ENCODE peak calls at places on chromosomes 5 and 9, in six cellular contexts. B is RCC 7860; K is activated T-cell treated with anti-CD3 and anti-CD28 coated beads, Interleukin-2, amount 50 U/mL, for 72 hours; U is HS-5; Z is T-cell; C is putamen. S is an unnamed sample.

GRCh38 chr5:58410441-58410840 is 49.4 kb downstream of the PLK2 start:
- DNase-seq in Z (no peak), U (peak; percentile 55), K (no peak), B (peak; percentile 50), C (no peak), S (no peak)

GRCh38 chr9:37730840-37731239 is 22.8 kb upstream of the TRMT10B start:
- DNase-seq in Z (no peak), C (no peak), K (no peak), B (no peak), U (no peak), S (no peak)

GRCh38 chr9:79054500-79054899 is 517.3 kb upstream of the TLE4 start:
- DNase-seq in B (no peak), K (no peak), Z (no peak), U (no peak), C (no peak), S (no peak)

GRCh38 chr5:117262607-117263131 is 688.0 kb upstream of the SEMA6A start:
- DNase-seq in B (no peak), K (no peak), C (peak; percentile 81), Z (no peak), U (no peak), S (no peak)

GRCh38 chr5:81202652-81203051 is 30.5 kb upstream of the CKMT2 start:
- DNase-seq in C (no peak), K (no peak), U (no peak), Z (no peak), B (no peak), S (no peak)

GRCh38 chr9:4725706-4726442 is 15.1 kb downstream of the AK3 start:
- DNase-seq in U (no peak), K (no peak), C (no peak), B (no peak), Z (no peak), S (no peak)

GRCh38 chr9:130263601-130264413 is 1.8 kb upstream of the HMCN2 start:
- DNase-seq in U (no peak), B (peak; percentile 46), Z (no peak), K (no peak), C (no peak), S (no peak)

GRCh38 chr9:112774006-112774996 is 23.7 kb downstream of the SNX30 start:
- DNase-seq in B (no peak), U (no peak), C (no peak), K (no peak), Z (no peak), S (no peak)

GRCh38 chr9:108565651-108566378 is 290.0 kb downstream of the ACTL7B start:
- DNase-seq in Z (no peak), K (peak; percentile 12), B (peak; percentile 60), U (peak; percentile 74), C (peak; percentile 85), S (peak; percentile 56)

GRCh38 chr5:178785999-178786398 is 55.5 kb upstream of the ZNF354A start:
- DNase-seq in B (peak; percentile 95), U (no peak), C (no peak), Z (no peak), K (no peak), S (no peak)

GRCh38 chr9:1707291-1707690 is 307.9 kb upstream of the SMARCA2 start:
- DNase-seq in Z (no peak), K (no peak), B (no peak), U (no peak), C (no peak), S (no peak)